ENCODE peak calls at places on chromosomes 13 and 19, in five cellular contexts. K is naive B cell, L is T-helper 1 cell, S is NCI-H1694 treated with DMSO at 0.1 percent for 48 hours, X is PC-9. A is an unnamed sample.

GRCh38 chr13:93227906-93228801 is 1.5 kb downstream of the GPC6 start:
- DNase-seq in X (no peak), L (no peak), K (no peak), S (peak; percentile 85), A (no peak)

GRCh38 chr13:30880151-30880551 is 25.9 kb upstream of the MEDAG start:
- DNase-seq in K (no peak), S (no peak), X (no peak), L (no peak), A (no peak)

GRCh38 chr13:52070929-52071523 is 46.5 kb downstream of the UTP14C start:
- DNase-seq in X (no peak), K (no peak), L (no peak), S (peak; percentile 1), A (peak; percentile 30)

GRCh38 chr13:41900918-41901317 is 60.0 kb downstream of the VWA8 start:
- DNase-seq in L (no peak), K (no peak), X (no peak), S (no peak), A (no peak)

GRCh38 chr19:46727036-46727501 is 10.2 kb upstream of the PRKD2 start:
- DNase-seq in S (no peak), K (no peak), L (no peak), X (no peak), A (no peak)

GRCh38 chr13:90846956-90847355 is 500.5 kb upstream of the MIR17HG start:
- DNase-seq in K (no peak), S (no peak), X (no peak), L (no peak), A (no peak)

GRCh38 chr19:2523630-2524311 is 47.8 kb downstream of the GADD45B start:
- DNase-seq in L (no peak), X (no peak), S (no peak), K (no peak), A (peak; percentile 76)

GRCh38 chr13:99383946-99384345 is 76.7 kb upstream of the GPR183 start:
- DNase-seq in K (no peak), L (no peak), S (no peak), X (no peak), A (no peak)

GRCh38 chr13:28540612-28541011 is 45.7 kb upstream of the FLT1 start:
- DNase-seq in S (no peak), X (no peak), K (no peak), L (no peak), A (peak; percentile 88)

GRCh38 chr13:72437458-72437857 is 290.0 kb downstream of the MZT1 start:
- DNase-seq in L (no peak), S (no peak), X (no peak), K (no peak), A (peak; percentile 55)

GRCh38 chr13:110876592-110876991 is 38.3 kb downstream of the ANKRD10 start:
- DNase-seq in L (no peak), K (no peak), S (no peak), X (no peak), A (no peak)

GRCh38 chr19:50705422-50706019 is 14.1 kb downstream of the SHANK1 start:
- DNase-seq in S (peak; percentile 33), K (peak; percentile 20), L (no peak), X (peak; percentile 49), A (peak; percentile 53)

GRCh38 chr13:64697226-64697625 is 2532.9 kb downstream of the PCDH9 start:
- DNase-seq in S (no peak), K (no peak), L (no peak), X (no peak), A (no peak)

GRCh38 chr13:38566526-38566925 is 120.4 kb upstream of the FREM2 start:
- DNase-seq in X (no peak), S (peak; percentile 46), K (no peak), L (no peak), A (no peak)

GRCh38 chr19:4957981-4958380 is 10.9 kb upstream of the KDM4B start:
- DNase-seq in S (no peak), X (peak; percentile 67), L (no peak), K (no peak), A (no peak)

GRCh38 chr13:58583961-58584360 is 952.4 kb downstream of the PCDH17 start:
- DNase-seq in L (no peak), S (no peak), K (no peak), X (no peak), A (no peak)

GRCh38 chr13:109273326-109273751 is 513.0 kb downstream of the IRS2 start:
- DNase-seq in S (no peak), K (no peak), X (no peak), L (no peak), A (peak; percentile 42)

GRCh38 chr19:58572026-58572817 is 913 bp downstream of the MZF1 start:
- DNase-seq in K (no peak), S (no peak), X (no peak), L (no peak), A (no peak)

GRCh38 chr19:4233282-4233853 is 4.0 kb downstream of the EBI3 start:
- DNase-seq in S (no peak), K (peak; percentile 40), X (peak; percentile 48), L (peak; percentile 50), A (peak; percentile 78)

GRCh38 chr13:36736119-36736726 is 62.4 kb downstream of the SERTM1 start:
- DNase-seq in L (no peak), K (peak; percentile 25), X (peak; percentile 11), S (peak; percentile 24), A (peak; percentile 23)

GRCh38 chr13:74288361-74288911 is 154.2 kb upstream of the KLF12 start:
- DNase-seq in K (peak; percentile 50), S (no peak), X (no peak), L (no peak), A (no peak)

GRCh38 chr13:43357435-43358065 is 334.2 kb downstream of the DNAJC15 start:
- DNase-seq in L (no peak), S (no peak), X (no peak), K (no peak), A (no peak)

GRCh38 chr19:16127080-16127479 is 15.4 kb downstream of the RAB8A start:
- DNase-seq in K (no peak), L (no peak), X (no peak), S (no peak), A (no peak)

GRCh38 chr19:4305253-4305612 is 835 bp downstream of the FSD1 start:
- DNase-seq in X (no peak), L (no peak), K (no peak), S (no peak), A (no peak)

GRCh38 chr19:43555185-43555770 is 20.0 kb downstream of the XRCC1 start:
- DNase-seq in S (peak; percentile 79), X (peak; percentile 65), L (peak; percentile 74), K (peak; percentile 74), A (peak; percentile 73)

GRCh38 chr13:19960673-19961015 is 2.1 kb downstream of the ZMYM2 start:
- DNase-seq in S (no peak), X (no peak), L (no peak), K (no peak), A (no peak)

GRCh38 chr13:84645196-84646071 is 763.2 kb upstream of the SLITRK1 start:
- DNase-seq in X (no peak), K (no peak), L (no peak), S (peak; percentile 30), A (no peak)